ENCODE peak calls at places on chromosomes 5 and 9, in six cellular contexts. N, E, V, Z, G and Y are unnamed samples.

GRCh38 chr9:90141723-90142122 is 500.9 kb downstream of the DIRAS2 start:
- DNase-seq in N (no peak), E (no peak), V (no peak), Z (no peak), G (no peak), Y (no peak)

GRCh38 chr5:78542321-78542840 is 106.2 kb downstream of the LHFPL2 start:
- DNase-seq in N (no peak), E (no peak), V (no peak), Z (no peak), G (no peak), Y (no peak)

GRCh38 chr5:129465945-129466344 is 5.8 kb downstream of the ADAMTS19 start:
- DNase-seq in N (no peak), E (no peak), V (no peak), Z (no peak), G (no peak), Y (no peak)

GRCh38 chr9:129885018-129885669 is 49.9 kb downstream of the USP20 start:
- DNase-seq in N (no peak), E (peak; percentile 92), V (peak; percentile 72), Z (no peak), G (peak; percentile 56), Y (peak; percentile 56)

GRCh38 chr9:78807286-78807685 is 510.4 kb downstream of the PSAT1 start:
- DNase-seq in N (no peak), E (no peak), V (no peak), Z (no peak), G (no peak), Y (no peak)

GRCh38 chr5:69213513-69214215 is 21.0 kb upstream of the CDK7 start:
- DNase-seq in N (no peak), E (no peak), V (no peak), Z (no peak), G (no peak), Y (no peak)

GRCh38 chr9:137444106-137444790 is 3.1 kb upstream of the ENTPD8 start:
- DNase-seq in N (no peak), E (peak; percentile 51), V (no peak), Z (no peak), G (no peak), Y (no peak)

GRCh38 chr5:55173696-55174101 is 722 bp upstream of the CDC20B start:
- DNase-seq in N (no peak), E (no peak), V (no peak), Z (no peak), G (peak; percentile 19), Y (no peak)

GRCh38 chr9:135073741-135074305 is 13.6 kb upstream of the OLFM1 start:
- DNase-seq in N (peak; percentile 1), E (peak; percentile 47), V (peak; percentile 2), Z (no peak), G (no peak), Y (no peak)

GRCh38 chr9:82456621-82457020 is 468.0 kb downstream of the SPATA31D1 start:
- DNase-seq in N (no peak), E (no peak), V (no peak), Z (no peak), G (no peak), Y (no peak)

GRCh38 chr9:89542461-89543021 is 44.6 kb upstream of the SEMA4D start:
- DNase-seq in N (no peak), E (peak; percentile 83), V (peak; percentile 22), Z (no peak), G (no peak), Y (no peak)

GRCh38 chr5:95963650-95964410 is 2.2 kb upstream of the ELL2 start:
- DNase-seq in N (no peak), E (no peak), V (no peak), Z (no peak), G (no peak), Y (peak; percentile 11)

GRCh38 chr5:167352801-167353200 is 938.6 kb upstream of the WWC1 start:
- DNase-seq in N (no peak), E (no peak), V (no peak), Z (no peak), G (no peak), Y (no peak)

GRCh38 chr5:93589812-93590215 is 6.8 kb downstream of the NR2F1 start:
- DNase-seq in N (no peak), E (no peak), V (no peak), Z (no peak), G (no peak), Y (no peak)

GRCh38 chr9:8660383-8660782 is 860.8 kb upstream of the DMAC1 start:
- DNase-seq in N (peak; percentile 59), E (no peak), V (peak; percentile 45), Z (no peak), G (peak; percentile 65), Y (peak; percentile 52)

GRCh38 chr5:177100714-177101121 is 14.0 kb downstream of the FGFR4 start:
- DNase-seq in N (no peak), E (no peak), V (no peak), Z (no peak), G (no peak), Y (no peak)

GRCh38 chr9:98912450-98912849 is 31.3 kb upstream of the COL15A1 start:
- DNase-seq in N (no peak), E (no peak), V (no peak), Z (no peak), G (no peak), Y (no peak)

GRCh38 chr5:55747778-55748318 is 10.0 kb downstream of the DDX4 start:
- DNase-seq in N (no peak), E (no peak), V (no peak), Z (no peak), G (no peak), Y (no peak)

GRCh38 chr5:129664336-129664937 is 83.5 kb upstream of the MINAR2 start:
- DNase-seq in N (peak; percentile 8), E (no peak), V (peak; percentile 41), Z (no peak), G (peak; percentile 76), Y (peak; percentile 45)

GRCh38 chr9:69153707-69154521 is 20.2 kb upstream of the TJP2 start:
- DNase-seq in N (no peak), E (no peak), V (no peak), Z (no peak), G (no peak), Y (peak; percentile 70)

GRCh38 chr5:146041180-146041789 is 64.1 kb downstream of the PLAC8L1 start:
- DNase-seq in N (no peak), E (no peak), V (no peak), Z (no peak), G (no peak), Y (no peak)

GRCh38 chr5:141328231-141328630 is 2.1 kb upstream of the PCDHGA1 start:
- DNase-seq in N (no peak), E (no peak), V (no peak), Z (no peak), G (no peak), Y (no peak)

GRCh38 chr5:141322261-141322660 is 1.7 kb upstream of the TAF7 start:
- DNase-seq in N (no peak), E (no peak), V (no peak), Z (no peak), G (no peak), Y (no peak)

GRCh38 chr5:141330299-141331080 is at the start of gene PCDHGA1:
- DNase-seq in N (no peak), E (no peak), V (no peak), Z (no peak), G (peak; percentile 48), Y (no peak)

GRCh38 chr5:141320225-141321169 is at the start of gene TAF7:
- DNase-seq in N (peak; percentile 89), E (peak; percentile 97), V (peak; percentile 92), Z (peak; percentile 63), G (peak; percentile 92), Y (peak; percentile 80)

DNA sequence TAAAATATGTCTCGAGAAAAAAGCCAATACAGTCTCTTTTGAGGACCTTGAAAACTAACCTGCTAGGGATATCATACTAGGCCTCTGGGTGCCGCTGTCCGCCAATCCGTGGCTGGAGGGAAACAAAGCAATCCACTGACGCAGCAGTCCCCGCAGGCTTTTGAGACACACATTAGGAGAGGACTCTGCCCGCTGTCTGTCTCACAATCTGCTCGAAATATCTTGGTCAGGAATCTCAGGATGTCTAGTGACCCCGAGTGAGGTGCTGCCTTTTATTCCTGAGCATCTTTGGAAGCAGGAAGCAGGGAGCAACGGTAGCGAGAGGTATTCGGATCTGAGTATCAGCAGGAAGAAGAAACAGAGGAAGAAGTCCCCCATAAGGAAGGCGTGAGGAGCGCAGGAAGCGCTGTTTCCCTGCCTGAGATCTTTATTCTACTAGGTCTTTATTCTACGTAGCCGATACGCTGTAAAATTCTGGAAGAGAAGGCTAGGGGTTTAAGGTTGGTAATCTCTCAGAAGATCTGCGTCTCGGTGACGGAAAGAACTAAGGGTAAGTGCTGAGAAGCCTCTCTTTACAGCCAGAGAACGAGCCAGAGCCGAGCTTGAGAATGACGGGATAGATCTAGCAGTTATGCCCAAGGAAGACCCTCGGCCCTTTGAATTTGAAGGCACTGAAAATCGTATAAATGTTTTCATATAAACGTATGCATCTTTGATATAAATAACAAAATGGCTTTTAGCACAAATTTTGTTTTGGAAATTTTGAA is 4.0 kb upstream of the PCDHGA1 start:
- DNase-seq in N (peak; percentile 63), E (peak; percentile 84), V (peak; percentile 63), Z (no peak), G (peak; percentile 55), Y (peak; percentile 57)
- H3K9me3 ChIP-seq in N (no peaks in the 10 kb centered on the region), E (peaks cover 12% of the 10 kb centered on the region), V (peaks cover 41% of the 10 kb centered on the region), Z (peaks cover 75% of the 10 kb centered on the region), G (no peaks in the 10 kb centered on the region), Y (no peaks in the 10 kb centered on the region)

GRCh38 chr5:136053336-136054121 is 24.7 kb downstream of the TGFBI start:
- DNase-seq in N (no peak), E (peak; percentile 32), V (no peak), Z (no peak), G (no peak), Y (no peak)
- TF ChIP-seq POLR2A in N (no peak), E (no peak), V (no peak), Z (no peak), G (no peak), Y (no peak)

GRCh38 chr5:80070338-80071056 is 35.3 kb downstream of the THBS4 start:
- DNase-seq in N (no peak), E (no peak), V (no peak), Z (no peak), G (no peak), Y (no peak)
- H3K4me1 ChIP-seq in N (peaks cover 16% of the 10 kb centered on the region), E (peaks cover 17% of the 10 kb centered on the region), V (no peaks in the 10 kb centered on the region), Z (peaks cover 5% of the 10 kb centered on the region), G (no peaks in the 10 kb centered on the region), Y (peaks cover 7% of the 10 kb centered on the region)

GRCh38 chr5:122789461-122790171 is 14.7 kb downstream of the SNX2 start:
- DNase-seq in N (no peak), E (no peak), V (no peak), Z (no peak), G (no peak), Y (no peak)

GRCh38 chr5:122790354-122791123 is 15.7 kb downstream of the SNX2 start:
- DNase-seq in N (no peak), E (no peak), V (no peak), Z (no peak), G (no peak), Y (no peak)

GRCh38 chr5:122785294-122785693 is 10.4 kb downstream of the SNX2 start:
- DNase-seq in N (no peak), E (no peak), V (no peak), Z (no peak), G (no peak), Y (no peak)

GRCh38 chr5:122788371-122788770 is 13.5 kb downstream of the SNX2 start:
- DNase-seq in N (no peak), E (no peak), V (no peak), Z (no peak), G (no peak), Y (no peak)

DNA sequence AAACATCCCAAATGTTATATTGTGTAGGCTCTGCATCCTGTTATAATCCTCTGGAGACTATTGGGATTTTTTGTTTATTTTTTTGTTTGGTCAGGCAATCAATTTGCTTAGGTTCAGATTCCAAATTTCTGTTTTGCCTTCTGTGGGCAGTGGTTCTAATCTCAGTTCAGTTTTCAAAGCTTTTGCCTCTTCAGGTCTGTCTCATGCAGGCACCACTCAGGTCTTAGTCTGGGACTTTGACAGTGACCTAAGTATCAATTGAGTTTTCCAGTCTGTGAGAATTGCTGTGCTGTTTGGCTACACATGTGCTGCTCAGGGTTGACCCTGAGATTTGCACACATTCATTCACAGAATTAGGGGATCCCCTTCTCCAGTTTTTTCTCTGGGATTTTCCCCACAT is 14.1 kb downstream of the SNX2 start:
- DNase-seq in N (no peak), E (no peak), V (no peak), Z (no peak), G (no peak), Y (no peak)
- H3K9me3 ChIP-seq in N (no peaks in the 10 kb centered on the region), E (peaks cover 9% of the 10 kb centered on the region), V (peaks cover 5% of the 10 kb centered on the region), Z (peaks cover 10% of the 10 kb centered on the region), G (no peaks in the 10 kb centered on the region), Y (no peaks in the 10 kb centered on the region)